ENCODE peak calls at places on chromosomes 4 and X, in eight cellular contexts. T, R, I, J, Z, G, M and S are unnamed samples.

GRCh38 chr4:102610476-102610875 is 109.3 kb downstream of the NFKB1 start:
- DNase-seq in T (no peak), R (no peak), I (no peak), J (no peak), Z (no peak), G (no peak), M (no peak), S (no peak)

GRCh38 chrX:9913041-9913440 is 54.1 kb upstream of the CLDN34 start:
- DNase-seq in T (no peak), R (no peak), I (no peak), J (no peak), Z (no peak), G (no peak), M (no peak), S (peak; percentile 73)

GRCh38 chrX:136577562-136577961 is 45.5 kb downstream of the VGLL1 start:
- DNase-seq in T (peak; percentile 28), R (peak; percentile 67), I (peak; percentile 55), J (no peak), Z (peak; percentile 10), G (peak; percentile 52), M (peak; percentile 64), S (peak; percentile 4)

GRCh38 chrX:42241421-42241820 is 318.1 kb upstream of the CASK start:
- DNase-seq in T (no peak), R (no peak), I (no peak), J (no peak), Z (no peak), G (no peak), M (no peak), S (no peak)

GRCh38 chrX:17525762-17526555 is 151.0 kb downstream of the NHS start:
- DNase-seq in T (no peak), R (no peak), I (no peak), J (no peak), Z (peak; percentile 30), G (no peak), M (no peak), S (peak; percentile 31)

GRCh38 chr4:99960648-99961047 is 10.6 kb upstream of the H2AZ1 start:
- DNase-seq in T (no peak), R (no peak), I (no peak), J (no peak), Z (no peak), G (no peak), M (no peak), S (no peak)

GRCh38 chr4:24772061-24772705 is 23.2 kb upstream of the SOD3 start:
- DNase-seq in T (no peak), R (no peak), I (no peak), J (no peak), Z (no peak), G (no peak), M (no peak), S (no peak)

GRCh38 chr4:23455482-23455881 is 434.4 kb downstream of the PPARGC1A start:
- DNase-seq in T (no peak), R (no peak), I (no peak), J (no peak), Z (no peak), G (peak; percentile 32), M (no peak), S (no peak)

GRCh38 chrX:105471597-105471996 is 251.1 kb upstream of the TEX13A start:
- DNase-seq in T (no peak), R (no peak), I (no peak), J (no peak), Z (no peak), G (no peak), M (no peak), S (no peak)

GRCh38 chr4:73978886-73979285 is 2.9 kb downstream of the PF4 start:
- DNase-seq in T (peak; percentile 43), R (no peak), I (no peak), J (no peak), Z (peak; percentile 40), G (no peak), M (no peak), S (peak; percentile 92)

GRCh38 chr4:101853691-101854090 is 63.2 kb downstream of the BANK1 start:
- DNase-seq in T (no peak), R (no peak), I (no peak), J (no peak), Z (peak; percentile 17), G (no peak), M (no peak), S (peak; percentile 65)

GRCh38 chr4:10006236-10006603 is 15.1 kb downstream of the SLC2A9 start:
- DNase-seq in T (no peak), R (no peak), I (peak; percentile 35), J (no peak), Z (peak; percentile 51), G (peak; percentile 45), M (peak; percentile 92), S (peak; percentile 21)

GRCh38 chrX:143934542-143934941 is 50.7 kb downstream of the UBE2NL start:
- DNase-seq in T (no peak), R (no peak), I (no peak), J (no peak), Z (no peak), G (no peak), M (peak; percentile 13), S (no peak)

GRCh38 chrX:23788521-23788920 is 5.5 kb downstream of the SAT1 start:
- DNase-seq in T (no peak), R (no peak), I (no peak), J (no peak), Z (no peak), G (no peak), M (no peak), S (no peak)

GRCh38 chr4:113435893-113436292 is 325.6 kb downstream of the CAMK2D start:
- DNase-seq in T (no peak), R (peak; percentile 72), I (no peak), J (no peak), Z (peak; percentile 83), G (peak; percentile 60), M (no peak), S (peak; percentile 92)

GRCh38 chr4:105197777-105198176 is 51.1 kb downstream of the TET2 start:
- DNase-seq in T (no peak), R (no peak), I (no peak), J (no peak), Z (no peak), G (no peak), M (no peak), S (peak; percentile 25)

GRCh38 chr4:139975830-139976272 is 178.1 kb downstream of the MAML3 start:
- DNase-seq in T (no peak), R (no peak), I (no peak), J (no peak), Z (no peak), G (no peak), M (no peak), S (no peak)

GRCh38 chrX:79259073-79259689 is 108.0 kb downstream of the ITM2A start:
- DNase-seq in T (no peak), R (no peak), I (no peak), J (no peak), Z (no peak), G (no peak), M (no peak), S (no peak)

GRCh38 chr4:173403051-173403450 is 4.1 kb upstream of the SCRG1 start:
- DNase-seq in T (no peak), R (no peak), I (no peak), J (no peak), Z (peak; percentile 22), G (no peak), M (no peak), S (no peak)

GRCh38 chrX:154654925-154655324 is 1.5 kb upstream of the CTAG2 start:
- DNase-seq in T (no peak), R (no peak), I (no peak), J (no peak), Z (no peak), G (no peak), M (no peak), S (no peak)

GRCh38 chrX:121987163-121987562 is 939.8 kb downstream of the GLUD2 start:
- DNase-seq in T (no peak), R (no peak), I (no peak), J (no peak), Z (no peak), G (no peak), M (no peak), S (peak; percentile 55)

GRCh38 chr4:184232975-184233374 is 15.3 kb upstream of the ENPP6 start:
- DNase-seq in T (no peak), R (no peak), I (no peak), J (no peak), Z (no peak), G (no peak), M (no peak), S (no peak)

GRCh38 chr4:106694232-106694631 is 325.7 kb upstream of the GIMD1 start:
- DNase-seq in T (no peak), R (no peak), I (no peak), J (no peak), Z (no peak), G (no peak), M (no peak), S (no peak)

GRCh38 chrX:29852767-29853166 is 362.6 kb upstream of the MAGEB2 start:
- DNase-seq in T (no peak), R (no peak), I (no peak), J (no peak), Z (no peak), G (no peak), M (no peak), S (peak; percentile 16)